ENCODE peak calls at places on chromosome 5, in five cellular contexts. N, Z, F, T and B are unnamed samples.
A peak's percentile ranks its signal among the peaks of the same experiment; 100 is the strongest.

GRCh38 chr5:33491941-33492340 is 51.2 kb downstream of the TARS1 start:
- DNase-seq in N (no peak), F (no peak), T (no peak), Z (no peak), B (no peak)

GRCh38 chr5:119435436-119436132 is 16.7 kb upstream of the HSD17B4 start:
- DNase-seq in T (no peak), Z (peak; percentile 84), F (peak; percentile 61), N (peak; percentile 72), B (no peak)

GRCh38 chr5:41835625-41836024 is 34.6 kb downstream of the OXCT1 start:
- DNase-seq in T (no peak), F (no peak), Z (no peak), N (peak; percentile 83), B (peak; percentile 45)

GRCh38 chr5:124910354-124911016 is 164.0 kb upstream of the ZNF608 start:
- DNase-seq in F (no peak), T (no peak), Z (peak; percentile 50), N (no peak), B (no peak)

GRCh38 chr5:5421149-5421960 is 1.1 kb upstream of the ICE1 start:
- DNase-seq in N (no peak), F (peak; percentile 9), Z (peak; percentile 71), T (no peak), B (no peak)

GRCh38 chr5:113271015-113271414 is 163.8 kb downstream of the TSSK1B start:
- DNase-seq in T (no peak), F (no peak), N (no peak), Z (no peak), B (no peak)

GRCh38 chr5:59130441-59130840 is 547.6 kb downstream of the RAB3C start:
- DNase-seq in F (no peak), T (no peak), N (no peak), Z (no peak), B (no peak)

GRCh38 chr5:37211661-37212060 is 37.5 kb downstream of the CPLANE1 start:
- DNase-seq in N (no peak), Z (no peak), T (no peak), F (no peak), B (no peak)